ENCODE peak calls at places on chromosomes 4 and X, in nine cellular contexts. One of them, this sample, is unnamed.

GRCh38 chr4:100290585-100290984 is 100.3 kb upstream of the DDIT4L start:
- DNase-seq in prostate gland: no peak
- DNase-seq in neural progenitor cell: no peak
- DNase-seq in cardiac muscle cell: no peak
- DNase-seq in lower lobe of right lung: no peak
- DNase-seq in heart right ventricle: no peak
- DNase-seq in upper lobe of left lung: no peak
- DNase-seq in astrocyte of the spinal cord: no peak
- DNase-seq in NB4: no peak
- DNase-seq in this sample: no peak

GRCh38 chr4:175413561-175413960 is 398.5 kb downstream of the GPM6A start:
- DNase-seq in prostate gland: no peak
- DNase-seq in neural progenitor cell: no peak
- DNase-seq in cardiac muscle cell: no peak
- DNase-seq in lower lobe of right lung: no peak
- DNase-seq in heart right ventricle: no peak
- DNase-seq in upper lobe of left lung: no peak
- DNase-seq in astrocyte of the spinal cord: peak
- DNase-seq in NB4: no peak
- DNase-seq in this sample: peak

GRCh38 chr4:150723727-150724411 is 141.9 kb downstream of the MAB21L2 start:
- DNase-seq in prostate gland: no peak
- DNase-seq in neural progenitor cell: no peak
- DNase-seq in cardiac muscle cell: no peak
- DNase-seq in lower lobe of right lung: no peak
- DNase-seq in heart right ventricle: no peak
- DNase-seq in upper lobe of left lung: no peak
- DNase-seq in astrocyte of the spinal cord: no peak
- DNase-seq in NB4: no peak
- DNase-seq in this sample: no peak

GRCh38 chrX:48531359-48531954 is 8.1 kb upstream of the TBC1D25 start:
- DNase-seq in prostate gland: no peak
- DNase-seq in neural progenitor cell: no peak
- DNase-seq in cardiac muscle cell: no peak
- DNase-seq in lower lobe of right lung: no peak
- DNase-seq in heart right ventricle: no peak
- DNase-seq in upper lobe of left lung: no peak
- DNase-seq in astrocyte of the spinal cord: peak
- DNase-seq in NB4: peak
- DNase-seq in this sample: peak

GRCh38 chrX:134670241-134670811 is 12.1 kb upstream of the PLAC1 start:
- DNase-seq in prostate gland: no peak
- DNase-seq in neural progenitor cell: peak
- DNase-seq in cardiac muscle cell: no peak
- DNase-seq in lower lobe of right lung: peak
- DNase-seq in heart right ventricle: no peak
- DNase-seq in upper lobe of left lung: peak
- DNase-seq in astrocyte of the spinal cord: peak
- DNase-seq in NB4: no peak
- DNase-seq in this sample: peak

GRCh38 chrX:77446029-77446585 is 1.1 kb upstream of the FGF16 start:
- DNase-seq in prostate gland: no peak
- DNase-seq in neural progenitor cell: peak
- DNase-seq in cardiac muscle cell: no peak
- DNase-seq in lower lobe of right lung: peak
- DNase-seq in heart right ventricle: peak
- DNase-seq in upper lobe of left lung: no peak
- DNase-seq in astrocyte of the spinal cord: no peak
- DNase-seq in NB4: peak
- DNase-seq in this sample: peak

GRCh38 chrX:13828392-13828791 is 11.5 kb upstream of the GPM6B start:
- DNase-seq in prostate gland: no peak
- DNase-seq in neural progenitor cell: no peak
- DNase-seq in cardiac muscle cell: no peak
- DNase-seq in lower lobe of right lung: no peak
- DNase-seq in heart right ventricle: no peak
- DNase-seq in upper lobe of left lung: no peak
- DNase-seq in astrocyte of the spinal cord: no peak
- DNase-seq in NB4: no peak
- DNase-seq in this sample: no peak

GRCh38 chr4:102061133-102061532 is 270.6 kb downstream of the BANK1 start:
- DNase-seq in prostate gland: no peak
- DNase-seq in neural progenitor cell: no peak
- DNase-seq in cardiac muscle cell: no peak
- DNase-seq in lower lobe of right lung: no peak
- DNase-seq in heart right ventricle: no peak
- DNase-seq in upper lobe of left lung: no peak
- DNase-seq in astrocyte of the spinal cord: no peak
- DNase-seq in NB4: no peak
- DNase-seq in this sample: no peak

GRCh38 chr4:84492290-84492689 is 6.8 kb downstream of the NKX6-1 start:
- DNase-seq in prostate gland: no peak
- DNase-seq in neural progenitor cell: no peak
- DNase-seq in cardiac muscle cell: no peak
- DNase-seq in lower lobe of right lung: no peak
- DNase-seq in heart right ventricle: no peak
- DNase-seq in upper lobe of left lung: no peak
- DNase-seq in astrocyte of the spinal cord: no peak
- DNase-seq in NB4: no peak
- DNase-seq in this sample: no peak

GRCh38 chr4:126265880-126266279 is 951.1 kb downstream of the FAT4 start:
- DNase-seq in prostate gland: no peak
- DNase-seq in neural progenitor cell: no peak
- DNase-seq in cardiac muscle cell: no peak
- DNase-seq in lower lobe of right lung: no peak
- DNase-seq in heart right ventricle: no peak
- DNase-seq in upper lobe of left lung: no peak
- DNase-seq in astrocyte of the spinal cord: no peak
- DNase-seq in NB4: no peak
- DNase-seq in this sample: no peak

GRCh38 chrX:133698298-133698697 is 283.0 kb upstream of the GPC4 start:
- DNase-seq in prostate gland: no peak
- DNase-seq in neural progenitor cell: no peak
- DNase-seq in cardiac muscle cell: peak
- DNase-seq in lower lobe of right lung: no peak
- DNase-seq in heart right ventricle: no peak
- DNase-seq in upper lobe of left lung: no peak
- DNase-seq in astrocyte of the spinal cord: peak
- DNase-seq in NB4: no peak
- DNase-seq in this sample: peak

GRCh38 chr4:7747556-7747955 is 192.1 kb downstream of the AFAP1 start:
- DNase-seq in prostate gland: no peak
- DNase-seq in neural progenitor cell: no peak
- DNase-seq in cardiac muscle cell: no peak
- DNase-seq in lower lobe of right lung: no peak
- DNase-seq in heart right ventricle: peak
- DNase-seq in upper lobe of left lung: no peak
- DNase-seq in astrocyte of the spinal cord: no peak
- DNase-seq in NB4: no peak
- DNase-seq in this sample: no peak

GRCh38 chrX:66030505-66031317 is 9.2 kb downstream of the VSIG4 start:
- DNase-seq in prostate gland: no peak
- DNase-seq in neural progenitor cell: peak
- DNase-seq in cardiac muscle cell: peak
- DNase-seq in lower lobe of right lung: no peak
- DNase-seq in heart right ventricle: no peak
- DNase-seq in upper lobe of left lung: no peak
- DNase-seq in astrocyte of the spinal cord: no peak
- DNase-seq in NB4: peak
- DNase-seq in this sample: peak

GRCh38 chrX:11239230-11239629 is 54.0 kb upstream of the AMELX start:
- DNase-seq in prostate gland: peak
- DNase-seq in neural progenitor cell: no peak
- DNase-seq in cardiac muscle cell: no peak
- DNase-seq in lower lobe of right lung: no peak
- DNase-seq in heart right ventricle: no peak
- DNase-seq in upper lobe of left lung: no peak
- DNase-seq in astrocyte of the spinal cord: peak
- DNase-seq in NB4: no peak
- DNase-seq in this sample: peak

GRCh38 chrX:46624090-46624786 is 50.7 kb downstream of the CHST7 start:
- DNase-seq in prostate gland: no peak
- DNase-seq in neural progenitor cell: no peak
- DNase-seq in cardiac muscle cell: no peak
- DNase-seq in lower lobe of right lung: no peak
- DNase-seq in heart right ventricle: no peak
- DNase-seq in upper lobe of left lung: no peak
- DNase-seq in astrocyte of the spinal cord: no peak
- DNase-seq in NB4: no peak
- DNase-seq in this sample: no peak

GRCh38 chr4:176307591-176307920 is 12.2 kb upstream of the SPCS3 start:
- DNase-seq in prostate gland: no peak
- DNase-seq in neural progenitor cell: no peak
- DNase-seq in cardiac muscle cell: no peak
- DNase-seq in lower lobe of right lung: no peak
- DNase-seq in heart right ventricle: no peak
- DNase-seq in upper lobe of left lung: no peak
- DNase-seq in astrocyte of the spinal cord: no peak
- DNase-seq in NB4: no peak
- DNase-seq in this sample: no peak

GRCh38 chr4:164023214-164023613 is 528.7 kb downstream of the TMA16 start:
- DNase-seq in prostate gland: no peak
- DNase-seq in neural progenitor cell: peak
- DNase-seq in cardiac muscle cell: no peak
- DNase-seq in lower lobe of right lung: no peak
- DNase-seq in heart right ventricle: no peak
- DNase-seq in upper lobe of left lung: no peak
- DNase-seq in astrocyte of the spinal cord: no peak
- DNase-seq in NB4: peak
- DNase-seq in this sample: no peak
- TF ChIP-seq CTCF in prostate gland: no peak
- TF ChIP-seq CTCF in neural progenitor cell: peak
- TF ChIP-seq CTCF in cardiac muscle cell: no peak
- TF ChIP-seq CTCF in lower lobe of right lung: no peak
- TF ChIP-seq CTCF in heart right ventricle: no peak
- TF ChIP-seq CTCF in upper lobe of left lung: no peak
- TF ChIP-seq CTCF in astrocyte of the spinal cord: no peak
- TF ChIP-seq CTCF in NB4: no peak
- TF ChIP-seq CTCF in this sample: no peak

GRCh38 chr4:152534541-152535231 is 1.2 kb downstream of the FBXW7 start:
- DNase-seq in prostate gland: no peak
- DNase-seq in neural progenitor cell: peak
- DNase-seq in cardiac muscle cell: peak
- DNase-seq in lower lobe of right lung: peak
- DNase-seq in heart right ventricle: peak
- DNase-seq in upper lobe of left lung: peak
- DNase-seq in astrocyte of the spinal cord: peak
- DNase-seq in NB4: peak
- DNase-seq in this sample: peak

GRCh38 chr4:152529880-152530279 is 6.0 kb downstream of the FBXW7 start:
- DNase-seq in prostate gland: no peak
- DNase-seq in neural progenitor cell: no peak
- DNase-seq in cardiac muscle cell: no peak
- DNase-seq in lower lobe of right lung: no peak
- DNase-seq in heart right ventricle: no peak
- DNase-seq in upper lobe of left lung: no peak
- DNase-seq in astrocyte of the spinal cord: no peak
- DNase-seq in NB4: no peak
- DNase-seq in this sample: no peak

GRCh38 chr4:152530600-152530999 is 5.3 kb downstream of the FBXW7 start:
- DNase-seq in prostate gland: no peak
- DNase-seq in neural progenitor cell: no peak
- DNase-seq in cardiac muscle cell: no peak
- DNase-seq in lower lobe of right lung: no peak
- DNase-seq in heart right ventricle: no peak
- DNase-seq in upper lobe of left lung: no peak
- DNase-seq in astrocyte of the spinal cord: no peak
- DNase-seq in NB4: no peak
- DNase-seq in this sample: no peak

GRCh38 chr4:152528060-152528459 is 7.8 kb downstream of the FBXW7 start:
- DNase-seq in prostate gland: no peak
- DNase-seq in neural progenitor cell: no peak
- DNase-seq in cardiac muscle cell: no peak
- DNase-seq in lower lobe of right lung: no peak
- DNase-seq in heart right ventricle: no peak
- DNase-seq in upper lobe of left lung: no peak
- DNase-seq in astrocyte of the spinal cord: no peak
- DNase-seq in NB4: no peak
- DNase-seq in this sample: no peak

DNA sequence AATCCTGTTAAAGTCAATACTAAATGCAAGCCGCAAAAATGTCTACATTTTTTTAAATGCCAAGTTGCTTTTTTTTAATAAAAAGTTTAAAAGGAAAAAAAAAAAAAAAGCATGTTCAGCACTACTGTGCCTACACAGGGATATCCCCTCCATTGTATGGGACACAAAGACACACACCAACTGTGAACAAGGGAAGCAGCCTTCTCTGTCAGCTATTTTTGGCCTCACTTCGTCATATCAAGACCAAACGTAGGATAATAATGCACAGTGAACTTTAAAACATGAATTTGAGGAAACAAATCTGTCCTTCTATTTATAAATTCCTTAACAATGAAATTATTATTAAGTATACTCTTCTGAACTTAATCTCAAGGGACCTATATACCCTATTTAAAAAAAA is 4.4 kb downstream of the FBXW7 start:
- DNase-seq in prostate gland: no peak
- DNase-seq in neural progenitor cell: peak
- DNase-seq in cardiac muscle cell: peak
- DNase-seq in lower lobe of right lung: no peak
- DNase-seq in heart right ventricle: no peak
- DNase-seq in upper lobe of left lung: no peak
- DNase-seq in astrocyte of the spinal cord: no peak
- DNase-seq in NB4: no peak
- DNase-seq in this sample: no peak
- H3K4me3 ChIP-seq in prostate gland: no peak
- H3K4me3 ChIP-seq in neural progenitor cell: no peak
- H3K4me3 ChIP-seq in cardiac muscle cell: no peak
- H3K4me3 ChIP-seq in lower lobe of right lung: no peak
- H3K4me3 ChIP-seq in heart right ventricle: no peak
- H3K4me3 ChIP-seq in upper lobe of left lung: no peak
- H3K4me3 ChIP-seq in astrocyte of the spinal cord: no peak
- H3K4me3 ChIP-seq in NB4: no peak
- H3K4me3 ChIP-seq in this sample: no peak

GRCh38 chr4:118033148-118034060 is 882 bp upstream of the NDST3 start:
- DNase-seq in prostate gland: peak
- DNase-seq in neural progenitor cell: peak
- DNase-seq in cardiac muscle cell: peak
- DNase-seq in lower lobe of right lung: peak
- DNase-seq in heart right ventricle: peak
- DNase-seq in upper lobe of left lung: peak
- DNase-seq in astrocyte of the spinal cord: peak
- DNase-seq in NB4: peak
- DNase-seq in this sample: peak
- TF ChIP-seq CTCF in prostate gland: no peak
- TF ChIP-seq CTCF in neural progenitor cell: peak
- TF ChIP-seq CTCF in cardiac muscle cell: no peak
- TF ChIP-seq CTCF in lower lobe of right lung: no peak
- TF ChIP-seq CTCF in heart right ventricle: no peak
- TF ChIP-seq CTCF in upper lobe of left lung: no peak
- TF ChIP-seq CTCF in astrocyte of the spinal cord: no peak
- TF ChIP-seq CTCF in NB4: no peak
- TF ChIP-seq CTCF in this sample: no peak

DNA sequence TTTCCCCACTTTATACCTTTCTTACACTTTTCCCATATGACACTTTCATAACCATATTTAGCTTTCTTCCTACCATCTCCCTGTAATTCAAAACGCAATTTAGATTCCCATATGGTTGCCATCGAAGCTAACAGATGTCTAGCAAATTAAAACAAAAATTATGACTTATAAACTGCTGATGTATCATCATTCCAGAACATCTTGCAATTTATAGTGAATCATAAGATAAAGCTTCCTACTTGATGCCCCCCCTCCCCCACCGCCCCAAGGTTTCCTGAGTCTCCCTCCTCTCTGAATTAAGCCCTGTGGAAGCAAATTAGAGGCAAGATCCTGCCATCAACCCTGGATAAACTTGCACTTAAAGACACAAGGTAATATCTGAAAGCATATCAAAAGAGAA is 5.4 kb downstream of the TSPAN5 start:
- DNase-seq in prostate gland: no peak
- DNase-seq in neural progenitor cell: no peak
- DNase-seq in cardiac muscle cell: no peak
- DNase-seq in lower lobe of right lung: no peak
- DNase-seq in heart right ventricle: no peak
- DNase-seq in upper lobe of left lung: no peak
- DNase-seq in astrocyte of the spinal cord: peak
- DNase-seq in NB4: no peak
- DNase-seq in this sample: no peak
- H3K4me3 ChIP-seq in prostate gland: no peak
- H3K4me3 ChIP-seq in neural progenitor cell: no peak
- H3K4me3 ChIP-seq in cardiac muscle cell: no peak
- H3K4me3 ChIP-seq in lower lobe of right lung: no peak
- H3K4me3 ChIP-seq in heart right ventricle: no peak
- H3K4me3 ChIP-seq in upper lobe of left lung: no peak
- H3K4me3 ChIP-seq in astrocyte of the spinal cord: no peak
- H3K4me3 ChIP-seq in NB4: no peak
- H3K4me3 ChIP-seq in this sample: no peak